ENCODE peak calls at places on chromosomes 5 and 9, in nine cellular contexts. F is neuronal stem cell; J is cardiac muscle cell; C is adrenal gland; N is GM23248; O is fibroblast of lung; S is CD8-positive, alpha-beta T cell; G is aorta; W is small intestine. Z is an unnamed sample. For H3K9me3, the result is how much of the 10 kb centered on the place peaks cover.

GRCh38 chr9:68552700-68553099 is 12.0 kb upstream of the TMEM252 start:
- DNase-seq in G (no peak), S (no peak), J (peak), O (peak), C (no peak), W (peak), F (no peak), N (peak), Z (no peak)

GRCh38 chr5:141199359-141200235 is at the start of gene PCDHB11:
- DNase-seq in W (no peak), G (no peak), J (no peak), C (no peak), O (no peak), F (no peak), S (no peak), N (peak), Z (no peak)

GRCh38 chr5:78726556-78726955 is 78.0 kb upstream of the LHFPL2 start:
- DNase-seq in J (no peak), G (no peak), C (no peak), W (peak), S (no peak), O (peak), N (no peak), F (no peak), Z (no peak)

GRCh38 chr5:139682016-139682975 is 34.1 kb downstream of the CXXC5 start:
- DNase-seq in N (no peak), C (no peak), S (no peak), O (no peak), J (no peak), W (no peak), G (no peak), F (no peak), Z (no peak)

GRCh38 chr5:97764700-97765099 is 581.7 kb upstream of the RIOK2 start:
- DNase-seq in J (peak), N (peak), W (no peak), G (no peak), S (no peak), O (peak), C (no peak), F (no peak), Z (no peak)

GRCh38 chr5:71865202-71865601 is 146.1 kb downstream of the CARTPT start:
- DNase-seq in G (peak), W (no peak), J (peak), F (no peak), S (no peak), C (no peak), N (peak), O (peak), Z (no peak)

GRCh38 chr5:169394371-169394770 is 93.4 kb upstream of the SLIT3 start:
- DNase-seq in C (no peak), N (no peak), J (no peak), O (no peak), G (no peak), S (no peak), W (no peak), F (no peak), Z (no peak)

GRCh38 chr5:154346427-154346826 is 99.4 kb upstream of the SAP30L start:
- DNase-seq in O (no peak), S (no peak), G (no peak), W (no peak), C (no peak), N (no peak), F (no peak), J (no peak), Z (no peak)

GRCh38 chr9:6973762-6974161 is 216.0 kb downstream of the KDM4C start:
- DNase-seq in O (no peak), F (no peak), N (peak), S (no peak), W (no peak), C (no peak), G (no peak), J (peak), Z (no peak)

GRCh38 chr5:171416160-171417049 is 3.0 kb upstream of the FGF18 start:
- DNase-seq in F (no peak), J (no peak), G (no peak), N (no peak), W (no peak), C (peak), S (no peak), O (no peak), Z (no peak)

GRCh38 chr9:84919498-84919897 is 250.0 kb downstream of the NTRK2 start:
- DNase-seq in C (no peak), W (no peak), G (no peak), F (no peak), O (no peak), N (no peak), S (no peak), J (no peak), Z (no peak)

GRCh38 chr9:119370816-119371215 is 1.6 kb upstream of the BRINP1 start:
- DNase-seq in C (peak), G (peak), N (peak), F (peak), J (peak), O (peak), W (peak), S (no peak), Z (no peak)

GRCh38 chr5:127101935-127102334 is 28.6 kb upstream of the C5orf63 start:
- DNase-seq in F (no peak), J (no peak), C (no peak), W (no peak), G (no peak), S (no peak), O (no peak), N (no peak), Z (no peak)

GRCh38 chr9:88476491-88477271 is 58.3 kb upstream of the NXNL2 start:
- DNase-seq in O (peak), F (no peak), S (no peak), G (no peak), W (no peak), C (no peak), N (peak), J (no peak), Z (no peak)

GRCh38 chr5:175692996-175693700 is 35.3 kb downstream of the HRH2 start:
- DNase-seq in G (peak), S (no peak), N (no peak), O (no peak), C (no peak), W (no peak), F (no peak), J (no peak), Z (no peak)

GRCh38 chr5:123035950-123036390 is 555 bp downstream of the PPIC start:
- DNase-seq in G (peak), C (peak), J (peak), O (peak), S (no peak), W (peak), F (peak), N (peak), Z (no peak)

GRCh38 chr5:43437062-43437660 is 25.0 kb upstream of the CCL28 start:
- DNase-seq in C (no peak), W (no peak), S (no peak), N (no peak), G (no peak), F (no peak), O (peak), J (no peak), Z (no peak)

GRCh38 chr5:141910271-141910673 is 13.4 kb upstream of the DELE1 start:
- DNase-seq in G (no peak), J (no peak), C (no peak), W (no peak), F (no peak), O (no peak), S (no peak), N (peak), Z (no peak)

GRCh38 chr9:84839538-84839937 is 170.0 kb downstream of the NTRK2 start:
- DNase-seq in J (peak), G (no peak), C (no peak), W (no peak), O (peak), S (no peak), N (peak), F (no peak), Z (no peak)

GRCh38 chr5:156623381-156624040 is 226.6 kb upstream of the PPP1R2B start:
- DNase-seq in S (no peak), F (no peak), C (no peak), O (peak), W (no peak), N (no peak), J (no peak), G (no peak), Z (no peak)

GRCh38 chr5:52690236-52690685 is 97.5 kb upstream of the ITGA1 start:
- DNase-seq in F (no peak), N (peak), W (no peak), S (no peak), C (no peak), J (peak), O (peak), G (no peak), Z (no peak)

GRCh38 chr9:3875371-3876132 is 349.8 kb upstream of the RFX3 start:
- DNase-seq in F (no peak), S (no peak), C (no peak), N (peak), J (peak), G (no peak), W (no peak), O (peak), Z (no peak)

GRCh38 chr5:103110403-103110802 is 9.5 kb downstream of the GIN1 start:
- DNase-seq in O (no peak), N (no peak), J (no peak), S (no peak), W (no peak), C (no peak), G (no peak), F (no peak), Z (no peak)

GRCh38 chr5:148786456-148786855 is 40.0 kb upstream of the ADRB2 start:
- DNase-seq in C (no peak), O (no peak), G (no peak), W (no peak), N (peak), F (no peak), S (no peak), J (no peak), Z (no peak)

GRCh38 chr9:81083062-81083461 is 606.3 kb downstream of the TLE1 start:
- DNase-seq in J (peak), O (peak), S (no peak), F (peak), C (no peak), G (no peak), N (no peak), W (no peak), Z (no peak)

GRCh38 chr5:62596096-62596495 is 17.5 kb downstream of the LRRC70 start:
- DNase-seq in G (no peak), S (no peak), C (no peak), O (no peak), N (peak), W (no peak), J (no peak), F (no peak), Z (no peak)

GRCh38 chr9:78032599-78033457 is 1.2 kb upstream of the GNAQ start:
- DNase-seq in W (peak), N (no peak), S (no peak), J (no peak), O (no peak), G (no peak), F (no peak), C (no peak), Z (peak)

GRCh38 chr5:141876628-141877477 is 1.4 kb downstream of the PCDH1 start:
- DNase-seq in F (no peak), N (peak), W (peak), O (no peak), C (peak), J (no peak), S (no peak), G (peak), Z (no peak)

GRCh38 chr9:77879344-77880089 is 152.1 kb downstream of the GNAQ start:
- DNase-seq in F (no peak), G (peak), C (no peak), J (peak), O (peak), W (peak), N (peak), S (no peak), Z (no peak)

GRCh38 chr9:86940774-86941173 is 6.5 kb downstream of the GAS1 start:
- DNase-seq in G (no peak), C (no peak), N (no peak), O (no peak), J (no peak), S (no peak), W (no peak), F (no peak), Z (no peak)

GRCh38 chr9:86943871-86944240 is 3.5 kb downstream of the GAS1 start:
- DNase-seq in J (no peak), G (no peak), N (no peak), O (no peak), F (no peak), W (no peak), C (no peak), S (no peak), Z (no peak)

GRCh38 chr9:86941196-86941595 is 6.1 kb downstream of the GAS1 start:
- DNase-seq in S (no peak), O (no peak), N (no peak), W (no peak), C (no peak), G (no peak), F (no peak), J (no peak), Z (no peak)

GRCh38 chr9:86943223-86943870 is 4.0 kb downstream of the GAS1 start:
- DNase-seq in S (no peak), J (peak), F (no peak), N (peak), O (no peak), W (peak), C (no peak), G (no peak), Z (no peak)

DNA sequence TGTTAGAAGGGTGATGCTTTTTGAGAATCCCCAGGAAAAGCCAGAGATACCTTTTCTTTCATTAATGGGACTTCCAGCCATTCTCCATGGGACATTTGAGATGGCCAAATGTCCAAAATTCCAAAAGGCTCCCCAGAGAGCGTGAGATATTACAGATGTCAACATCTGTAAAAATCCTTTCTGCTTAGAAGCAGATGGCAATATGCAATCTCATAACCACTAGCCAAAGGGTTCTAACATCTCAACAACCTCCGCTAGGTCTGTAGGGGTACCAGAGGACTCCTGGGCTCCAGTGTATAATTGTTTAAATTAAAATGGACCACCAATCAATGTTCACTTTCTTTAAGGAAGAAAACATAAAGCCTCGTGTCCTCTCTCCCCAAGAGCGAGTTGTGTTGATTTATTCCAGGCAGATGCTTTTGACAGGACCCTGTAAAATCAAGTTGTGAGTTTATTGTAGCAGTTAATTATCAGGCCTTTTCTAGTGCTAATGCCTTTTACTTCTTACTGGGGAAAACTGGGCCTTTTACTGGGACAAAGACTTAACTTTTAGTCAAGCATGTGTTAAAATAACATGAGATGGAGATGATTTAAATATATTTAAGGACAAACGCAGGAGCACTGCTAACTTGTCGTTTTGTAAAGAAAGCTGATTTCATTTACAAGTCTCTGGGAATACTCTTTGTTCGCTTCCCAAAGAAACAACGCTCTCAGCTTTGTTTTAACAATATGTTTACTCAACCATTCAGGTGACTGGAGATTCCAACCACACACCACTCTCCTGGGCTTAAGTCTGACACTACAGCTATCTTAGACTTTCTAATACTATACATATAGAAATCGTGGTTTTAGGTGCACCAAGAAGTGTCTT is 4.7 kb downstream of the GAS1 start:
- DNase-seq in F (no peak), W (no peak), C (no peak), G (no peak), O (no peak), J (no peak), N (no peak), S (no peak), Z (no peak)
- H3K4me3 ChIP-seq in F (no peak), W (no peak), C (no peak), G (no peak), O (no peak), J (no peak), N (no peak), S (no peak), Z (no peak)

GRCh38 chr5:3899093-3899492 is 303.5 kb downstream of the IRX1 start:
- DNase-seq in O (no peak), J (no peak), N (no peak), W (no peak), C (no peak), F (no peak), S (no peak), G (no peak), Z (no peak)
- H3K9me3 ChIP-seq in O (under half), J (under half), N (under half), W (under half), C (under half), F (under half), S (under half), G (under half), Z (under half)

GRCh38 chr5:107293551-107293950 is 377.2 kb downstream of the EFNA5 start:
- DNase-seq in W (peak), S (no peak), O (peak), C (no peak), N (no peak), G (no peak), F (no peak), J (peak), Z (no peak)
- H3K27ac ChIP-seq in W (no peak), S (no peak), O (no peak), C (no peak), N (no peak), G (no peak), F (no peak), J (no peak), Z (no peak)

GRCh38 chr9:133794006-133794760 is 56.0 kb upstream of the SARDH start:
- DNase-seq in W (no peak), F (no peak), N (no peak), J (no peak), C (no peak), G (no peak), O (no peak), S (no peak), Z (no peak)
- H3K4me3 ChIP-seq in W (no peak), F (no peak), N (no peak), J (no peak), C (no peak), G (no peak), O (no peak), S (no peak), Z (no peak)

DNA sequence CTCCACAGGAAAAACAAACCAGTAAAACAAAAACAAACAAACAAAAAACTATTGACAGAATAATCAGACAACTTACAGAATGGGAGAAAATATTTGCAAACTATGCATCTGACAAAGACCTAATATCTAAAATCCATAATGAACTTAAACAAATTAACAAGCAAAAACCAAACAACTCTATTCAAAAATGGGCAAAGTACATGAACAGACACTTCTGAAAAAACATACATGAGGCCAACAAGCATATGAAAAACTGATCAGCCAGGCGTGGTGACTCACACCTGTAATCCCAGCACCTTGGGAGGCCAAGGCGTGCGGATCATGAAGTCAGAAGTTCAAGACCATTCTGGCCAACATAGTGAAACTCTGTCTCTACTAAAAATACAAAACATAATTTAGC is 60.1 kb downstream of the KCNV2 start:
- DNase-seq in G (no peak), F (no peak), O (no peak), J (no peak), N (no peak), W (no peak), C (no peak), S (no peak), Z (no peak)
- H3K9me3 ChIP-seq in G (under half), F (under half), O (under half), J (under half), N (under half), W (under half), C (under half), S (under half), Z (under half)

GRCh38 chr9:129323376-129323998 is 145.4 kb upstream of the IER5L start:
- DNase-seq in S (no peak), J (no peak), G (peak), N (peak), O (peak), W (no peak), F (no peak), C (peak), Z (no peak)

GRCh38 chr9:129322641-129323375 is 144.7 kb upstream of the IER5L start:
- DNase-seq in S (no peak), G (peak), O (no peak), C (peak), J (no peak), N (no peak), F (no peak), W (no peak), Z (no peak)

GRCh38 chr9:129324808-129325491 is 146.9 kb upstream of the IER5L start:
- DNase-seq in J (no peak), S (no peak), F (no peak), W (no peak), O (no peak), C (no peak), G (no peak), N (no peak), Z (no peak)

GRCh38 chr9:129322022-129322621 is 144.1 kb upstream of the IER5L start:
- DNase-seq in O (no peak), F (no peak), N (no peak), J (no peak), S (no peak), G (peak), C (peak), W (no peak), Z (no peak)

GRCh38 chr9:129323999-129324553 is 146.0 kb upstream of the IER5L start:
- DNase-seq in C (no peak), W (no peak), G (peak), S (no peak), N (no peak), O (no peak), J (no peak), F (no peak), Z (no peak)
- H3K27ac ChIP-seq in C (peak), W (no peak), G (peak), S (no peak), N (no peak), O (no peak), J (peak), F (no peak), Z (no peak)

GRCh38 chr5:181027452-181028031 is 12.5 kb upstream of the BTNL9 start:
- DNase-seq in N (no peak), C (no peak), S (no peak), F (no peak), G (peak), W (no peak), O (no peak), J (no peak), Z (no peak)
- H3K4me3 ChIP-seq in N (no peak), C (no peak), S (no peak), F (no peak), G (no peak), W (no peak), O (no peak), J (no peak), Z (no peak)

DNA sequence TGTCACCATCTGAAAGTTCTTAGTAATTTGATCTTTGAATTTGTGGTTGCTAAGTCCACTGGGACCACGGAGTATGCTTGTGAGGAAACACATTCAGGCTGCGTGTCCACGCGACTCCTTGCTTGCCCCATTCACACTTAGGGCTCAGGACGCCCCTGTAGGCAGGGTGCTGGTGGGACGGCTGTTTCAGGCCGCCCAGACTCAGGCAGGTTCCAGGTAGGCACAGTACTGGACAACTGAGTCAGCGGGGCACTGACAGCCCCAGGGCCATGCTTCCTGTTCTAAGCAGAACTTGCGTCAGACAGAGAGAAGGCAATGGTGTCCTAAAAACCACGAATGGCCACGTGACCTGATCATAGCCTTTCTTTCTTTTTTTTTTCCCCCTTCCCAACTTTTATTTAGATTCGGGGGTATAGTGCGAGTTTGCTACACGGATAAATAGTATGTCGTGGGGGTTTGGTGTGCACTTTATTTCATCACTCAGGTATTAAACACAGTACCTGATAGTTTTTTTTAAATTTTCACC is 7.7 kb upstream of the RASGEF1C start:
- DNase-seq in S (no peak), C (peak), W (no peak), J (no peak), N (no peak), O (no peak), F (no peak), G (no peak), Z (no peak)
- H3K9me3 ChIP-seq in S (under half), C (under half), W (under half), J (under half), N (under half), O (under half), F (under half), G (under half), Z (half or more)

DNA sequence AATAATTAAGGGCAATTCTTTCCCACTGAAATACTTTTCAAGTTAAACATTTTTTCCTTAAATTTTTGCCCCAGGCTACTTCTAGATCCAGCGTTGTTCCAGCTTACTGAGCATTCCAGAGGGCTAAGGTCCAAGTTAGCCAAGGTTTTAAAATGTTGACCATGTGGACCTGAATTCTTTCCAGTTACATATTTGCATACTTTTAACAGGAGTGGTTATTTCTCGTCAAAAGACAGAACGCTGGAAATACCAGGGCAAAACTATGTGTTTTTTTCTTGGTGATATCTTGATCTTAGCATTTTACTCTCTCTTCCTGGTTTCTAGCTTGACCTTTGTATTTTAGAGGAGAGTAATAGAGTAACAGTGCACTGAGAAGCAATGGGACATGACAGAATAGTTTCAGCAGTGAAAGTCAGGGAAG is 32.8 kb downstream of the TMC1 start:
- DNase-seq in J (peak), F (no peak), W (peak), N (peak), C (no peak), O (peak), G (no peak), S (no peak), Z (no peak)
- H3K27ac ChIP-seq in J (no peak), F (no peak), W (no peak), N (peak), C (no peak), O (peak), G (no peak), S (no peak), Z (no peak)